ENCODE peak calls at places on chromosomes 12 and 14, in nine cellular contexts. F is HuH-7; L is stimulated activated CD4-positive, alpha-beta T cell treated with anti-CD3 and anti-CD28 coated beads, Interleukin-1b, Interleukin-23, amount 100 ng/mL, for 1 hour; M is kidney tubule cell; B is T-helper 2 cell; C is PC-3; O is dorsolateral prefrontal cortex; Y is effector CD4-positive, alpha-beta T cell; W is M059J. G is an unnamed sample.

GRCh38 chr12:86233126-86233525 is 23.1 kb downstream of the MGAT4C start:
- DNase-seq in F (no peak), L (no peak), M (peak), B (no peak), C (peak), O (no peak), Y (no peak), W (peak), G (no peak)

GRCh38 chr12:106174876-106175275 is 36.1 kb upstream of the NUAK1 start:
- DNase-seq in F (no peak), L (no peak), M (no peak), B (no peak), C (no peak), O (no peak), Y (no peak), W (no peak), G (no peak)

GRCh38 chr12:55703976-55704761 is 3.5 kb downstream of the ITGA7 start:
- DNase-seq in F (no peak), L (no peak), M (no peak), B (no peak), C (no peak), O (no peak), Y (no peak), W (no peak), G (no peak)

GRCh38 chr14:65287264-65288131 is 125.0 kb upstream of the FUT8 start:
- DNase-seq in F (no peak), L (peak), M (no peak), B (peak), C (no peak), O (no peak), Y (no peak), W (no peak), G (peak)

GRCh38 chr12:1918081-1918874 is at the start of gene CACNA2D4:
- DNase-seq in F (peak), L (no peak), M (no peak), B (no peak), C (no peak), O (peak), Y (no peak), W (no peak), G (no peak)

GRCh38 chr14:76950043-76951020 is 78.2 kb downstream of the IRF2BPL start:
- DNase-seq in F (no peak), L (no peak), M (peak), B (no peak), C (peak), O (no peak), Y (no peak), W (peak), G (no peak)

GRCh38 chr12:92398565-92399309 is 253.1 kb upstream of the BTG1 start:
- DNase-seq in F (no peak), L (no peak), M (no peak), B (no peak), C (no peak), O (no peak), Y (peak), W (no peak), G (no peak)

GRCh38 chr14:93945070-93945399 is 17.9 kb downstream of the FAM181A start:
- DNase-seq in F (no peak), L (no peak), M (no peak), B (no peak), C (no peak), O (no peak), Y (no peak), W (no peak), G (no peak)

GRCh38 chr12:104602426-104602825 is 145.7 kb downstream of the CHST11 start:
- DNase-seq in F (no peak), L (no peak), M (no peak), B (no peak), C (no peak), O (no peak), Y (no peak), W (peak), G (no peak)

GRCh38 chr14:50010752-50011151 is 105.6 kb downstream of the VCPKMT start:
- DNase-seq in F (no peak), L (no peak), M (no peak), B (no peak), C (no peak), O (no peak), Y (no peak), W (no peak), G (no peak)

GRCh38 chr14:39160494-39160893 is 9.6 kb downstream of the TRAPPC6B start:
- DNase-seq in F (no peak), L (no peak), M (no peak), B (no peak), C (no peak), O (no peak), Y (no peak), W (no peak), G (no peak)

GRCh38 chr12:1929985-1930815 is 11.7 kb upstream of the CACNA2D4 start:
- DNase-seq in F (no peak), L (no peak), M (no peak), B (no peak), C (no peak), O (peak), Y (no peak), W (no peak), G (no peak)

GRCh38 chr12:11705010-11705409 is 55.5 kb downstream of the ETV6 start:
- DNase-seq in F (no peak), L (no peak), M (peak), B (no peak), C (peak), O (no peak), Y (no peak), W (peak), G (no peak)

GRCh38 chr14:76876076-76876475 is 49.9 kb downstream of the LRRC74A start:
- DNase-seq in F (peak), L (no peak), M (peak), B (peak), C (peak), O (peak), Y (peak), W (peak), G (peak)

GRCh38 chr12:5138845-5139244 is 95.2 kb downstream of the KCNA5 start:
- DNase-seq in F (no peak), L (no peak), M (no peak), B (no peak), C (no peak), O (no peak), Y (no peak), W (peak), G (no peak)

GRCh38 chr14:91264151-91265150 is 19.9 kb upstream of the GPR68 start:
- DNase-seq in F (no peak), L (no peak), M (no peak), B (no peak), C (peak), O (no peak), Y (no peak), W (no peak), G (no peak)

GRCh38 chr12:47721431-47721973 is 3.8 kb downstream of the ENDOU start:
- DNase-seq in F (no peak), L (no peak), M (no peak), B (no peak), C (no peak), O (no peak), Y (no peak), W (no peak), G (no peak)

GRCh38 chr12:89383235-89384049 is 31.1 kb upstream of the DUSP6 start:
- DNase-seq in F (no peak), L (no peak), M (no peak), B (no peak), C (no peak), O (no peak), Y (no peak), W (no peak), G (no peak)

GRCh38 chr12:110640275-110641025 is 26.5 kb downstream of the TCTN1 start:
- DNase-seq in F (no peak), L (no peak), M (no peak), B (no peak), C (no peak), O (peak), Y (no peak), W (no peak), G (no peak)

GRCh38 chr14:22520235-22520634 is 68.8 kb downstream of the DAD1 start:
- DNase-seq in F (no peak), L (no peak), M (peak), B (no peak), C (no peak), O (no peak), Y (no peak), W (peak), G (no peak)

GRCh38 chr14:58272589-58273372 is 25.6 kb upstream of the ARID4A start:
- DNase-seq in F (peak), L (no peak), M (peak), B (no peak), C (peak), O (no peak), Y (no peak), W (peak), G (no peak)

GRCh38 chr12:117044311-117044710 is 54.9 kb downstream of the TESC start:
- DNase-seq in F (no peak), L (no peak), M (no peak), B (no peak), C (no peak), O (no peak), Y (no peak), W (no peak), G (no peak)

GRCh38 chr12:25017336-25017735 is 68.4 kb upstream of the BCAT1 start:
- DNase-seq in F (no peak), L (no peak), M (no peak), B (no peak), C (no peak), O (no peak), Y (no peak), W (peak), G (no peak)

GRCh38 chr14:51219473-51220448 is 20.3 kb upstream of the TMX1 start:
- DNase-seq in F (no peak), L (no peak), M (peak), B (no peak), C (peak), O (no peak), Y (no peak), W (peak), G (no peak)

GRCh38 chr14:32246751-32247150 is 43.7 kb upstream of the RNU6-8 start:
- DNase-seq in F (no peak), L (no peak), M (no peak), B (no peak), C (no peak), O (no peak), Y (no peak), W (no peak), G (no peak)

GRCh38 chr12:132229423-132229760 is 85.1 kb downstream of the NOC4L start:
- DNase-seq in F (no peak), L (no peak), M (no peak), B (no peak), C (no peak), O (no peak), Y (no peak), W (no peak), G (no peak)

GRCh38 chr12:130162267-130162666 is at the start of gene FZD10:
- DNase-seq in F (no peak), L (no peak), M (peak), B (no peak), C (no peak), O (no peak), Y (no peak), W (no peak), G (no peak)

GRCh38 chr14:20782280-20782890 is 1.3 kb downstream of the RNASE6 start:
- DNase-seq in F (peak), L (no peak), M (no peak), B (no peak), C (peak), O (no peak), Y (no peak), W (no peak), G (no peak)

GRCh38 chr12:56382611-56383010 is 20.0 kb upstream of the APOF start:
- DNase-seq in F (no peak), L (no peak), M (no peak), B (no peak), C (no peak), O (no peak), Y (no peak), W (no peak), G (no peak)

GRCh38 chr12:123265851-123266678 is 5.6 kb downstream of the CDK2AP1 start:
- DNase-seq in F (no peak), L (no peak), M (no peak), B (no peak), C (no peak), O (no peak), Y (no peak), W (no peak), G (no peak)

GRCh38 chr14:103023881-103024473 is 33.4 kb downstream of the CDC42BPB start:
- DNase-seq in F (no peak), L (no peak), M (no peak), B (no peak), C (peak), O (no peak), Y (no peak), W (no peak), G (no peak)

GRCh38 chr14:105026033-105026785 is 5.3 kb upstream of the CDCA4 start:
- DNase-seq in F (no peak), L (no peak), M (peak), B (no peak), C (peak), O (no peak), Y (no peak), W (peak), G (no peak)

GRCh38 chr12:6049992-6050391 is 74.5 kb downstream of the VWF start:
- DNase-seq in F (no peak), L (no peak), M (no peak), B (no peak), C (no peak), O (no peak), Y (no peak), W (no peak), G (no peak)

GRCh38 chr14:88791629-88792571 is 853 bp downstream of the EML5 start:
- DNase-seq in F (peak), L (no peak), M (peak), B (peak), C (no peak), O (peak), Y (peak), W (peak), G (no peak)

GRCh38 chr12:62258231-62258630 is 2.0 kb upstream of the USP15 start:
- DNase-seq in F (no peak), L (no peak), M (no peak), B (no peak), C (no peak), O (no peak), Y (no peak), W (no peak), G (no peak)

GRCh38 chr12:15956413-15957185 is 45.5 kb downstream of the DERA start:
- DNase-seq in F (no peak), L (no peak), M (peak), B (no peak), C (peak), O (no peak), Y (no peak), W (no peak), G (no peak)